ENCODE peak calls at places on chromosomes 7 and 10, in six cellular contexts. T is Peyer's patch, M is RWPE1, J is small intestine, D is brain microvascular endothelial cell, S is cardiac muscle cell. R is an unnamed sample.

GRCh38 chr7:1812693-1813393 is 142.8 kb downstream of the ELFN1 start:
- DNase-seq in J (no peak), T (no peak), D (no peak), M (no peak), S (peak), R (no peak)

GRCh38 chr10:128274938-128275337 is 148.7 kb upstream of the MKI67 start:
- DNase-seq in T (no peak), S (peak), D (no peak), J (no peak), M (no peak), R (peak)

GRCh38 chr10:14235511-14235910 is 95.2 kb downstream of the FRMD4A start:
- DNase-seq in S (no peak), T (no peak), D (no peak), J (no peak), M (no peak), R (no peak)

GRCh38 chr10:124975977-124976514 is 34.1 kb downstream of the ZRANB1 start:
- DNase-seq in M (no peak), D (no peak), S (no peak), J (no peak), T (no peak), R (no peak)

GRCh38 chr7:2416659-2417058 is 13.2 kb downstream of the CHST12 start:
- DNase-seq in M (no peak), S (no peak), J (no peak), T (no peak), D (no peak), R (no peak)

GRCh38 chr7:80386686-80387085 is 125.2 kb downstream of the GNAT3 start:
- DNase-seq in D (peak), S (no peak), M (no peak), J (no peak), T (no peak), R (peak)

GRCh38 chr10:5445006-5445405 is 32.6 kb downstream of the NET1 start:
- DNase-seq in J (peak), T (no peak), S (no peak), D (no peak), M (no peak), R (no peak)

GRCh38 chr7:15686957-15687644 is 618 bp upstream of the MEOX2 start:
- DNase-seq in T (no peak), D (no peak), J (no peak), S (no peak), M (no peak), R (peak)

GRCh38 chr10:80000541-80000940 is 51.6 kb upstream of the SFTPD start:
- DNase-seq in J (no peak), T (no peak), M (no peak), S (no peak), D (no peak), R (no peak)

GRCh38 chr7:27361522-27361921 is 118.9 kb downstream of the EVX1 start:
- DNase-seq in D (no peak), J (peak), M (no peak), S (no peak), T (no peak), R (no peak)

GRCh38 chr10:75402486-75403143 is 1.1 kb upstream of the ZNF503 start:
- DNase-seq in D (no peak), J (no peak), T (peak), M (no peak), S (peak), R (peak)

GRCh38 chr7:63093481-63093880 is 905.2 kb upstream of the ZNF722 start:
- DNase-seq in J (no peak), S (no peak), D (no peak), M (no peak), T (no peak), R (no peak)

GRCh38 chr10:50275650-50276235 is 24.4 kb upstream of the ASAH2 start:
- DNase-seq in S (peak), T (peak), D (peak), J (peak), M (peak), R (peak)

GRCh38 chr7:85890244-85890811 is 703.5 kb upstream of the SEMA3D start:
- DNase-seq in S (peak), J (peak), D (no peak), T (no peak), M (peak), R (peak)

GRCh38 chr10:4541292-4541691 is 284.7 kb upstream of the AKR1E2 start:
- DNase-seq in M (peak), T (no peak), S (no peak), D (peak), J (peak), R (peak)

GRCh38 chr7:326845-327304 is 36.9 kb downstream of the FOXL3 start:
- DNase-seq in J (peak), S (no peak), D (peak), T (no peak), M (no peak), R (no peak)

GRCh38 chr7:16847381-16847860 is 34.4 kb downstream of the AGR3 start:
- DNase-seq in D (peak), J (peak), M (peak), S (peak), T (no peak), R (no peak)

GRCh38 chr7:107230334-107230733 is 61.5 kb downstream of the HBP1 start:
- DNase-seq in J (no peak), S (no peak), M (peak), T (no peak), D (no peak), R (peak)

GRCh38 chr7:92668564-92668963 is 78.4 kb upstream of the FAM133B start:
- DNase-seq in D (no peak), S (no peak), T (no peak), M (no peak), J (no peak), R (no peak)

GRCh38 chr10:62978417-62978955 is 154.6 kb upstream of the NRBF2 start:
- DNase-seq in D (no peak), J (no peak), S (no peak), T (no peak), M (no peak), R (no peak)

GRCh38 chr7:112989531-112989930 is 97.1 kb downstream of the GPR85 start:
- DNase-seq in M (no peak), S (no peak), T (no peak), D (no peak), J (no peak), R (no peak)

GRCh38 chr10:129719889-129720590 is 244.0 kb downstream of the EBF3 start:
- DNase-seq in J (no peak), M (no peak), S (no peak), T (peak), D (no peak), R (no peak)
- H3K27ac ChIP-seq in J (no peak), M (no peak), S (no peak), T (no peak), D (no peak), R (no peak)

DNA sequence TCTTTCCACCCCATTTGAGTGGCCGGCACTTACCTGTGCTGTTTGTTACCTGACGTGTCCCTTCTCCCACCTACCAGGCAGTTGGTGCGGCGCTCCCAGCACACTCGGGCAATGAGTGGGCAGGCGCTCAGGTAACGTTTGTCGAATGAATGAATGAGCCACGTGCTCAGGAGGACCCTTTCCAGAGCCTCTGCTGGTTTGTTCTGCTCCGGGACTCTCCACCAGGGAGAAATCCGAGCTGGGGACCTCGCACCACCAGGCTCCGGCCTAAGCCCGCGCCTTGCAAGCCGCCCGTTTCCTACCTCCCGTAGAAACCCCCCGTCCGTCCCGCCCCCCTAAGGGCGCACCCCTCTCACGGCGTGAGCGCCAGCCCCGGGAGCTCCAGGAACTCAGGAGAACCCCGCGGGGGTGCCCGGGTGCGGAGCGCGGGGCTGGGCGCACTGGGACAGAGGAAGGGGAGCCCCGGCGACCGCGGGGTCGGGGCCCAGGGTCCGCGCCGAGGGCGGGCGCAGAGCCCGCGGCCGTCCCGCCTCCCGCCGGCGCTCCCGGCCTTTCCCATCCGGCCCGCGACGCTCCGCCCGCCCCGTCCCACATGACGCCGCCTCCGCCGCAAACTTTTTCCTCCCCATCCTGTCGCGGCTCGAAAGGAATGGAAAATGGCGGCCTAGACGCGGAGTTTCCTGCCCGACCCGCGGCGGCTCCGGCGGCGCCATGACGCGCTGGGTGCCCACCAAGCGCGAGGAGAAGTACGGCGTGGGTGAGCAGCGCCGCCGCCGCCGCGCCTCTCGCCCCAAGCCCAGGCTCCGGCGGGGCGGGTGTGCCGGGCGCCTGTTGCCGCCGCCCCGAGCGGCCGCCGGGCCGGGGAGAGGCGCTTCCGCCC is at the start of gene DOCK1:
- DNase-seq in J (peak), S (peak), D (peak), T (peak), M (peak), R (peak)
- H3K27ac ChIP-seq in J (peak), S (no peak), D (peak), T (peak), M (peak), R (peak)

DNA sequence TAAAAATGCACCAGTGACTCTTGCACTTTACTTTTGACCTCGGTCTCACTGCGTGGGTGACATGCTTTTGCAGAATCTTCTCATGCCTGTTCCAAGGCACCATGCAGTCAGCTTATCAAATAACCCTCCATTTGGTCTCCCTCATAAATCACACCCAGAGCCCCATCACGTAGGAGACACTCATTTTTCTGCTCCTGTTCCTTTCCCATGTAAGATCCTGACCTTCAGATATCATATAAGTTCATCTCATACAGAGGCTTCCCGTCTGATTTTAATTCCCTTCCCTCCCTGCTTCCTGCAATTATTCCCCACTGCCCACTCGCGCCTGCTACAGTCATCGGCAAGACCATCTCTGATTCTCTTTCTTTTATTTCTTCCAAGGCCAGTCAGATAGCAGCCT is 1226.3 kb upstream of the AUTS2 start:
- DNase-seq in M (no peak), S (no peak), D (no peak), T (no peak), J (no peak), R (no peak)
- H3K27ac ChIP-seq in M (no peak), S (no peak), D (no peak), T (no peak), J (no peak), R (no peak)

DNA sequence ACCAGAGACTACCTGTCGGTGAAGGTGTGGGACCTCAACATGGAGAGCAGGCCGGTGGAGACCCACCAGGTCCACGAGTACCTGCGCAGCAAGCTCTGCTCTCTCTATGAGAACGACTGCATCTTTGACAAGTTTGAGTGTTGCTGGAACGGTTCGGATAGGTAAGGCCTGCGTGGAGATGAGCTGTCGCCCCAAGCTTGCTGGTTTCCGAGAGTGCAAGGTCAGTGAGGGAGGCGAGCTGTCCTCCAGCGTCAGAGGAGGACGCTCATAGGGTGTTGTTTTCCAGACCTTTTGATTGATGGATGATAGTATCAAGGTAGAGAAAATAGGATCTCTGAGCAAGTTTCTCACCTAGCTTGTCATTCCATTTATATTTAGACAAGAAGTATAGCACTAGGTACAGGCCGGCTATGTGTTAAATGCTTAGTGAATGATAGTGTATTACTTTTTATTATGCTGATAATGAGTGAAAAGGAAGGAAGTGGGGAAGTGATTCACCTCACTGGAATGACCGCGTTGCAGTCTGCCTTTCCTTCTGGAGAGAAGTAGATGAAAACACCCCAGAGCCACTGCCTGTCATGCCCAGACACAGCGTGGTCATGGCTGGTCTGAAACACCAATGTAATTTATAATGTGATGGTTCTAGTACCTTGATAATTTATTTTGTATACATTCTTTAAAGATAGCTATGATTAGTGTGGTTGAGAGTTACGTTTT is 33.9 kb downstream of the BNIP3 start:
- DNase-seq in T (no peak), J (no peak), M (peak), D (peak), S (no peak), R (peak)
- H3K27ac ChIP-seq in T (no peak), J (no peak), M (peak), D (peak), S (no peak), R (no peak)

DNA sequence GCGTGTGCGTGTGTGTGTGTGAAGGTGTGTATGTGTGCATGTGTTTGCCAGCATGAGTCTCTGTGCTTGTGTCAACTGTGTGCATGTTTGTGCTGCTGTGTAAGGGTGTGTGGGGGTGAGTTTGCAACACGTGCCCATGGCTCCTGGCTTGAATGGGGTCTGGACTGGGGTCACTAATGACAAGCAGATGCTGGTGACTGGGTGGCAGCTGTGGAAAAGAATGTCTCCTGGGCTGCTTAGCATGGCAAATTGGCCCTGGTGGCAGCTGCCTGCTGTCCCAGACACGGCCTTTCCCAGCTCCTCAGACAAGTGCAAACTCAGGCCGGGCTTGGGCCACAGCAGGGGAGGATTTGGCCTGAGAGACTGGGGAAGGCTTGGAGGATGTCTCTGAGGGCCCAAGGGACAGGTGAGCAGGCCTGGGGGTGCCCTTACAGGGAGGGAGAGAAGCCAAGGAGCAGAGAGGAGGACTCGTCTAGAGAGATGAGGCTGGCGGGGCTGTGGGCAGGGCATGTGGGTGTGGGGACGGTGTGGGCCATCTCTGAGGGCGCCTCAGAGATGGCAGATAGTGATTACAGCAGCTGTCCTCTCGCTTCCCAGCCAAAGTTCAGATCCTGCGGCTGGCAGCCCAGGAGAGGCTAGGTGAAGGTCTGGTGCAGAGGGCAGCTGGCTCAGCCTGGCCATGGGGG is 1.5 kb downstream of the AQP1 start:
- DNase-seq in D (no peak), M (no peak), T (peak), S (no peak), J (peak), R (no peak)
- H3K27ac ChIP-seq in D (no peak), M (no peak), T (peak), S (no peak), J (peak), R (no peak)

DNA sequence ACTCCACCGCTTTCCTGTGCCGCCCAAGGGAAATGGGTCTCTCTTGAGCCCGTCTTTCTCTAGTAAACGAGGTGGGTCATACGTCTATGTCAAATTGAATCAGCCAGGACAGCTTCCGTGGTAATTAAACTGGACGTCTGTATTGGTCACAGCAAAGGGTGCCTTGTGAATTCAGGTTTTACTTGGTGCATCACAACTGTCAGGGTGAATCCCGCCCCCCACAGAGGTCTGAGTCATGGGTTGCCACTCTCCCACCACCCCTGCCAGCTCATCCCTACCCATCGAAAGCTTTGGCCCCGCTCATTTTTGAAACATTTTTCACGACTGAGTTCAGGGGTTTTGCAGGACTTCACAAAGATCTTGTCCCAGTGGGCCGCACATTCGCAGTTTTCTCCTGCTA is 8.0 kb upstream of the SP8 start:
- DNase-seq in D (no peak), T (no peak), S (no peak), M (no peak), J (no peak), R (no peak)
- H3K27ac ChIP-seq in D (no peak), T (no peak), S (no peak), M (no peak), J (no peak), R (no peak)